ENCODE peak calls at places on chromosomes 16 and 17, in eight cellular contexts. Z is heart left ventricle, Y is glutamatergic neuron, B is adrenal gland, L is GM12865, W is omental fat pad, J is MM.1S, T is fibroblast of pulmonary artery. M is an unnamed sample.

GRCh38 chr17:17809527-17810373 is 27.0 kb downstream of the SREBF1 start:
- DNase-seq in Z (peak), Y (peak), B (peak), L (no peak), W (no peak), J (no peak), T (peak), M (no peak)

GRCh38 chr16:1707193-1707790 is 1.3 kb downstream of the MAPK8IP3 start:
- DNase-seq in Z (no peak), Y (no peak), B (peak), L (peak), W (no peak), J (peak), T (peak), M (no peak)

GRCh38 chr16:83809092-83809491 is 1.3 kb downstream of the HSBP1 start:
- DNase-seq in Z (no peak), Y (no peak), B (no peak), L (no peak), W (no peak), J (no peak), T (no peak), M (no peak)

GRCh38 chr16:68790130-68790761 is 53.1 kb upstream of the TANGO6 start:
- DNase-seq in Z (no peak), Y (no peak), B (no peak), L (no peak), W (no peak), J (no peak), T (peak), M (no peak)

GRCh38 chr16:58620396-58620795 is 9.2 kb downstream of the CNOT1 start:
- DNase-seq in Z (no peak), Y (no peak), B (no peak), L (no peak), W (no peak), J (no peak), T (no peak), M (no peak)

GRCh38 chr16:21260870-21261791 is 17.0 kb downstream of the CRYM start:
- DNase-seq in Z (no peak), Y (no peak), B (peak), L (no peak), W (no peak), J (no peak), T (peak), M (peak)

GRCh38 chr17:32385121-32385520 is 35.2 kb downstream of the ZNF207 start:
- DNase-seq in Z (no peak), Y (no peak), B (no peak), L (no peak), W (no peak), J (no peak), T (no peak), M (no peak)

GRCh38 chr17:74334393-74335039 is 8.5 kb downstream of the KIF19 start:
- DNase-seq in Z (no peak), Y (no peak), B (no peak), L (peak), W (no peak), J (no peak), T (no peak), M (no peak)

GRCh38 chr17:11545696-11546095 is 52.6 kb upstream of the DNAH9 start:
- DNase-seq in Z (no peak), Y (no peak), B (no peak), L (no peak), W (no peak), J (no peak), T (no peak), M (no peak)

GRCh38 chr16:65833171-65833871 is 533.2 kb upstream of the CDH5 start:
- DNase-seq in Z (no peak), Y (no peak), B (peak), L (no peak), W (no peak), J (no peak), T (peak), M (no peak)

GRCh38 chr16:65142276-65142675 is 20.4 kb upstream of the CDH11 start:
- DNase-seq in Z (no peak), Y (no peak), B (no peak), L (no peak), W (no peak), J (no peak), T (no peak), M (no peak)

GRCh38 chr16:73616186-73616585 is 568.3 kb upstream of the ZFHX3 start:
- DNase-seq in Z (no peak), Y (no peak), B (no peak), L (peak), W (no peak), J (peak), T (no peak), M (no peak)

GRCh38 chr17:73492802-73493139 is 151.5 kb downstream of the SDK2 start:
- DNase-seq in Z (no peak), Y (peak), B (no peak), L (no peak), W (no peak), J (no peak), T (no peak), M (no peak)

GRCh38 chr16:67767953-67768352 is 38.4 kb downstream of the RANBP10 start:
- DNase-seq in Z (no peak), Y (no peak), B (peak), L (peak), W (no peak), J (no peak), T (peak), M (no peak)

GRCh38 chr17:28938552-28938951 is 12.8 kb downstream of the PHF12 start:
- DNase-seq in Z (no peak), Y (no peak), B (no peak), L (no peak), W (no peak), J (no peak), T (no peak), M (no peak)

GRCh38 chr17:67381925-67382257 is 4.8 kb downstream of the PITPNC1 start:
- DNase-seq in Z (no peak), Y (no peak), B (no peak), L (no peak), W (no peak), J (no peak), T (no peak), M (no peak)

GRCh38 chr17:56982312-56982711 is 4.4 kb downstream of the SCPEP1 start:
- DNase-seq in Z (no peak), Y (no peak), B (no peak), L (no peak), W (no peak), J (peak), T (no peak), M (no peak)

GRCh38 chr17:63497708-63498483 is 21.0 kb downstream of the ACE start:
- DNase-seq in Z (peak), Y (peak), B (no peak), L (peak), W (no peak), J (peak), T (no peak), M (no peak)
- TF ChIP-seq CTCF in Z (no peak), Y (peak), B (no peak), L (no peak), W (no peak), J (peak), T (peak), M (no peak)

GRCh38 chr17:71636644-71637043 is 484.2 kb upstream of the SOX9 start:
- DNase-seq in Z (no peak), Y (no peak), B (no peak), L (no peak), W (no peak), J (no peak), T (no peak), M (no peak)

GRCh38 chr17:71634376-71634775 is 486.4 kb upstream of the SOX9 start:
- DNase-seq in Z (no peak), Y (no peak), B (no peak), L (no peak), W (no peak), J (no peak), T (no peak), M (no peak)

GRCh38 chr17:71633391-71633849 is 487.4 kb upstream of the SOX9 start:
- DNase-seq in Z (no peak), Y (no peak), B (no peak), L (no peak), W (no peak), J (peak), T (peak), M (peak)

GRCh38 chr17:71632328-71632727 is 488.5 kb upstream of the SOX9 start:
- DNase-seq in Z (no peak), Y (no peak), B (no peak), L (no peak), W (no peak), J (no peak), T (peak), M (no peak)

GRCh38 chr17:71635187-71635586 is 485.6 kb upstream of the SOX9 start:
- DNase-seq in Z (no peak), Y (no peak), B (no peak), L (no peak), W (no peak), J (no peak), T (no peak), M (no peak)
- TF ChIP-seq CTCF in Z (no peak), Y (no peak), B (no peak), L (no peak), W (no peak), J (no peak), T (no peak), M (no peak)

GRCh38 chr16:86016201-86016965 is 117.4 kb downstream of the IRF8 start:
- DNase-seq in Z (no peak), Y (peak), B (peak), L (peak), W (no peak), J (peak), T (peak), M (peak)
- TF ChIP-seq CTCF in Z (peak), Y (peak), B (peak), L (peak), W (no peak), J (peak), T (peak), M (peak)

GRCh38 chr16:82631701-82632685 is 5.2 kb downstream of the CDH13 start:
- DNase-seq in Z (no peak), Y (no peak), B (no peak), L (peak), W (no peak), J (no peak), T (no peak), M (no peak)

GRCh38 chr16:82629441-82630027 is 2.8 kb downstream of the CDH13 start:
- DNase-seq in Z (no peak), Y (no peak), B (no peak), L (no peak), W (no peak), J (no peak), T (peak), M (no peak)

GRCh38 chr16:82630219-82630618 is 3.5 kb downstream of the CDH13 start:
- DNase-seq in Z (no peak), Y (no peak), B (no peak), L (no peak), W (no peak), J (no peak), T (peak), M (no peak)

GRCh38 chr16:82628741-82629140 is 2.0 kb downstream of the CDH13 start:
- DNase-seq in Z (no peak), Y (no peak), B (no peak), L (no peak), W (no peak), J (no peak), T (no peak), M (no peak)

GRCh38 chr16:82630688-82631087 is 3.9 kb downstream of the CDH13 start:
- DNase-seq in Z (no peak), Y (no peak), B (no peak), L (no peak), W (no peak), J (no peak), T (peak), M (no peak)
- TF ChIP-seq CTCF in Z (peak), Y (no peak), B (peak), L (no peak), W (no peak), J (peak), T (peak), M (peak)

GRCh38 chr16:30352488-30353401 is 2.4 kb downstream of the CD2BP2 start:
- DNase-seq in Z (peak), Y (no peak), B (no peak), L (no peak), W (no peak), J (no peak), T (no peak), M (no peak)
- TF ChIP-seq CTCF in Z (no peak), Y (peak), B (no peak), L (no peak), W (no peak), J (no peak), T (peak), M (no peak)

M was measured in Panc1.